ENCODE peak calls at places on chromosomes 16 and 17, in nine cellular contexts. One of them, this sample, is unnamed.

GRCh38 chr17:32988481-32989101 is 3.1 kb upstream of the SPACA3 start:
- DNase-seq in astrocyte of the cerebellum: no peak
- DNase-seq in thyroid gland: no peak
- DNase-seq in neural progenitor cell: no peak
- DNase-seq in CD8-positive, alpha-beta T cell: no peak
- DNase-seq in tibial artery: no peak
- DNase-seq in heart right ventricle: no peak
- DNase-seq in upper lobe of left lung: no peak
- DNase-seq in A549: no peak
- DNase-seq in this sample: no peak

GRCh38 chr17:49783051-49783715 is 5.3 kb upstream of the KAT7 start:
- DNase-seq in thyroid gland: no peak
- DNase-seq in CD8-positive, alpha-beta T cell: no peak
- DNase-seq in astrocyte of the cerebellum: no peak
- DNase-seq in tibial artery: peak
- DNase-seq in neural progenitor cell: no peak
- DNase-seq in upper lobe of left lung: no peak
- DNase-seq in A549: no peak
- DNase-seq in heart right ventricle: peak
- DNase-seq in this sample: peak

GRCh38 chr16:53518550-53519416 is 15.8 kb upstream of the AKTIP start:
- DNase-seq in heart right ventricle: no peak
- DNase-seq in neural progenitor cell: no peak
- DNase-seq in upper lobe of left lung: peak
- DNase-seq in thyroid gland: peak
- DNase-seq in tibial artery: no peak
- DNase-seq in astrocyte of the cerebellum: no peak
- DNase-seq in CD8-positive, alpha-beta T cell: peak
- DNase-seq in A549: no peak
- DNase-seq in this sample: peak

GRCh38 chr16:14321542-14321941 is 250.4 kb downstream of the MRTFB start:
- DNase-seq in tibial artery: no peak
- DNase-seq in neural progenitor cell: no peak
- DNase-seq in CD8-positive, alpha-beta T cell: no peak
- DNase-seq in astrocyte of the cerebellum: no peak
- DNase-seq in A549: peak
- DNase-seq in heart right ventricle: peak
- DNase-seq in thyroid gland: peak
- DNase-seq in upper lobe of left lung: no peak
- DNase-seq in this sample: no peak

GRCh38 chr16:4411684-4412083 is 4.7 kb downstream of the CORO7 start:
- DNase-seq in neural progenitor cell: no peak
- DNase-seq in thyroid gland: no peak
- DNase-seq in tibial artery: no peak
- DNase-seq in CD8-positive, alpha-beta T cell: no peak
- DNase-seq in astrocyte of the cerebellum: no peak
- DNase-seq in A549: no peak
- DNase-seq in upper lobe of left lung: no peak
- DNase-seq in heart right ventricle: peak
- DNase-seq in this sample: no peak

GRCh38 chr16:582614-583331 is 7.1 kb upstream of the RAB40C start:
- DNase-seq in astrocyte of the cerebellum: no peak
- DNase-seq in tibial artery: no peak
- DNase-seq in upper lobe of left lung: no peak
- DNase-seq in CD8-positive, alpha-beta T cell: no peak
- DNase-seq in A549: no peak
- DNase-seq in heart right ventricle: peak
- DNase-seq in neural progenitor cell: no peak
- DNase-seq in thyroid gland: no peak
- DNase-seq in this sample: no peak

GRCh38 chr17:50861334-50861676 is 4.8 kb downstream of the TOB1 start:
- DNase-seq in thyroid gland: no peak
- DNase-seq in heart right ventricle: no peak
- DNase-seq in CD8-positive, alpha-beta T cell: no peak
- DNase-seq in tibial artery: no peak
- DNase-seq in neural progenitor cell: no peak
- DNase-seq in astrocyte of the cerebellum: no peak
- DNase-seq in A549: no peak
- DNase-seq in upper lobe of left lung: no peak
- DNase-seq in this sample: no peak

GRCh38 chr16:20867585-20867984 is 32.6 kb downstream of the DCUN1D3 start:
- DNase-seq in CD8-positive, alpha-beta T cell: no peak
- DNase-seq in heart right ventricle: no peak
- DNase-seq in neural progenitor cell: no peak
- DNase-seq in astrocyte of the cerebellum: no peak
- DNase-seq in tibial artery: no peak
- DNase-seq in A549: no peak
- DNase-seq in upper lobe of left lung: no peak
- DNase-seq in thyroid gland: no peak
- DNase-seq in this sample: peak

GRCh38 chr17:70138309-70138865 is 30.9 kb upstream of the KCNJ2 start:
- DNase-seq in tibial artery: no peak
- DNase-seq in heart right ventricle: no peak
- DNase-seq in CD8-positive, alpha-beta T cell: no peak
- DNase-seq in neural progenitor cell: no peak
- DNase-seq in upper lobe of left lung: no peak
- DNase-seq in thyroid gland: no peak
- DNase-seq in A549: no peak
- DNase-seq in astrocyte of the cerebellum: peak
- DNase-seq in this sample: peak

GRCh38 chr17:20263595-20263994 is 203.7 kb downstream of the LGALS9B start:
- DNase-seq in upper lobe of left lung: no peak
- DNase-seq in thyroid gland: no peak
- DNase-seq in heart right ventricle: no peak
- DNase-seq in astrocyte of the cerebellum: no peak
- DNase-seq in CD8-positive, alpha-beta T cell: no peak
- DNase-seq in A549: no peak
- DNase-seq in neural progenitor cell: no peak
- DNase-seq in tibial artery: no peak
- DNase-seq in this sample: peak

GRCh38 chr16:66357523-66357928 is 9.0 kb upstream of the CDH5 start:
- DNase-seq in neural progenitor cell: peak
- DNase-seq in thyroid gland: peak
- DNase-seq in astrocyte of the cerebellum: peak
- DNase-seq in tibial artery: peak
- DNase-seq in upper lobe of left lung: no peak
- DNase-seq in heart right ventricle: no peak
- DNase-seq in A549: peak
- DNase-seq in CD8-positive, alpha-beta T cell: no peak
- DNase-seq in this sample: peak

GRCh38 chr16:89505204-89506112 is 2.7 kb upstream of the SPG7 start:
- DNase-seq in heart right ventricle: peak
- DNase-seq in CD8-positive, alpha-beta T cell: peak
- DNase-seq in tibial artery: peak
- DNase-seq in neural progenitor cell: no peak
- DNase-seq in A549: peak
- DNase-seq in upper lobe of left lung: peak
- DNase-seq in thyroid gland: peak
- DNase-seq in astrocyte of the cerebellum: no peak
- DNase-seq in this sample: peak

GRCh38 chr16:27273330-27273669 is 4.7 kb upstream of the NSMCE1 start:
- DNase-seq in astrocyte of the cerebellum: no peak
- DNase-seq in thyroid gland: no peak
- DNase-seq in CD8-positive, alpha-beta T cell: no peak
- DNase-seq in heart right ventricle: no peak
- DNase-seq in tibial artery: no peak
- DNase-seq in A549: no peak
- DNase-seq in neural progenitor cell: no peak
- DNase-seq in upper lobe of left lung: no peak
- DNase-seq in this sample: no peak

GRCh38 chr17:16987830-16988601 is 16.1 kb upstream of the TNFRSF13B start:
- DNase-seq in heart right ventricle: peak
- DNase-seq in neural progenitor cell: peak
- DNase-seq in thyroid gland: peak
- DNase-seq in astrocyte of the cerebellum: peak
- DNase-seq in tibial artery: peak
- DNase-seq in CD8-positive, alpha-beta T cell: peak
- DNase-seq in A549: peak
- DNase-seq in upper lobe of left lung: peak
- DNase-seq in this sample: peak

GRCh38 chr17:494601-495195 is 142.1 kb upstream of the RPH3AL start:
- DNase-seq in astrocyte of the cerebellum: no peak
- DNase-seq in neural progenitor cell: no peak
- DNase-seq in A549: no peak
- DNase-seq in tibial artery: no peak
- DNase-seq in heart right ventricle: no peak
- DNase-seq in upper lobe of left lung: no peak
- DNase-seq in CD8-positive, alpha-beta T cell: no peak
- DNase-seq in thyroid gland: no peak
- DNase-seq in this sample: no peak

GRCh38 chr17:74211929-74212261 is 1.5 kb upstream of the TTYH2 start:
- DNase-seq in thyroid gland: no peak
- DNase-seq in astrocyte of the cerebellum: no peak
- DNase-seq in tibial artery: no peak
- DNase-seq in A549: no peak
- DNase-seq in neural progenitor cell: no peak
- DNase-seq in heart right ventricle: no peak
- DNase-seq in CD8-positive, alpha-beta T cell: no peak
- DNase-seq in upper lobe of left lung: no peak
- DNase-seq in this sample: no peak

GRCh38 chr17:3544365-3544764 is 13.2 kb downstream of the TRPV3 start:
- DNase-seq in astrocyte of the cerebellum: no peak
- DNase-seq in heart right ventricle: no peak
- DNase-seq in A549: no peak
- DNase-seq in tibial artery: no peak
- DNase-seq in neural progenitor cell: no peak
- DNase-seq in CD8-positive, alpha-beta T cell: no peak
- DNase-seq in thyroid gland: no peak
- DNase-seq in upper lobe of left lung: no peak
- DNase-seq in this sample: no peak

GRCh38 chr16:22297871-22298733 is 893 bp downstream of the POLR3E start:
- DNase-seq in astrocyte of the cerebellum: peak
- DNase-seq in upper lobe of left lung: peak
- DNase-seq in thyroid gland: peak
- DNase-seq in A549: peak
- DNase-seq in heart right ventricle: peak
- DNase-seq in neural progenitor cell: peak
- DNase-seq in CD8-positive, alpha-beta T cell: peak
- DNase-seq in tibial artery: peak
- DNase-seq in this sample: peak

GRCh38 chr16:16137110-16137509 is 86.2 kb downstream of the ABCC6 start:
- DNase-seq in tibial artery: no peak
- DNase-seq in heart right ventricle: no peak
- DNase-seq in astrocyte of the cerebellum: no peak
- DNase-seq in CD8-positive, alpha-beta T cell: no peak
- DNase-seq in upper lobe of left lung: no peak
- DNase-seq in A549: no peak
- DNase-seq in thyroid gland: no peak
- DNase-seq in neural progenitor cell: no peak
- DNase-seq in this sample: peak

DNA sequence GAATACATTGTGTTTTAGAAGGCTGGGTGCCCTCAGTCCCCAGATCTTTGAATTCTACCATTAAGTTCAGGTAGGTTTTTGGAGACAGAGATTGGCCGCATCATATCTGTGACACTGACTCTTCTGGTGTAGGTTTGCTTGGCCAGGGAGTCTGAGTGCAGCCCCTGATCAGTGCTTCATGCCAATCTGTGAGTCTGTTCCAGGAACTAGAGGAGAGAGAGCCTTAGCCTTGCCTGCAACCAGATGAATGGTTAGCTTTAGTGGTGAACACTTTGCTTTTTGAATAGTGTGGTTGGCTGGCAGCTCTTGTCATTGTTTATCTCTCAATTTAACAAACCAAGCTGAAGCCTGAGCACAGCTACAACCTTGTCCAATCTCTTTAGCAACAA is 87.8 kb downstream of the PLXDC1 start:
- DNase-seq in thyroid gland: no peak
- DNase-seq in neural progenitor cell: no peak
- DNase-seq in CD8-positive, alpha-beta T cell: no peak
- DNase-seq in upper lobe of left lung: no peak
- DNase-seq in heart right ventricle: no peak
- DNase-seq in tibial artery: no peak
- DNase-seq in A549: no peak
- DNase-seq in astrocyte of the cerebellum: no peak
- DNase-seq in this sample: no peak
- H3K4me3 ChIP-seq in thyroid gland: no peak
- H3K4me3 ChIP-seq in neural progenitor cell: no peak
- H3K4me3 ChIP-seq in CD8-positive, alpha-beta T cell: no peak
- H3K4me3 ChIP-seq in upper lobe of left lung: no peak
- H3K4me3 ChIP-seq in heart right ventricle: no peak
- H3K4me3 ChIP-seq in tibial artery: no peak
- H3K4me3 ChIP-seq in A549: no peak
- H3K4me3 ChIP-seq in astrocyte of the cerebellum: no peak
- H3K4me3 ChIP-seq in this sample: no peak

GRCh38 chr16:5604770-5605169 is 507.2 kb upstream of the EEF2KMT start:
- DNase-seq in A549: peak
- DNase-seq in neural progenitor cell: peak
- DNase-seq in CD8-positive, alpha-beta T cell: no peak
- DNase-seq in astrocyte of the cerebellum: peak
- DNase-seq in upper lobe of left lung: no peak
- DNase-seq in thyroid gland: peak
- DNase-seq in heart right ventricle: no peak
- DNase-seq in tibial artery: no peak
- DNase-seq in this sample: no peak
- TF ChIP-seq CTCF in A549: peak
- TF ChIP-seq CTCF in neural progenitor cell: peak
- TF ChIP-seq CTCF in CD8-positive, alpha-beta T cell: no peak
- TF ChIP-seq CTCF in astrocyte of the cerebellum: peak
- TF ChIP-seq CTCF in upper lobe of left lung: peak
- TF ChIP-seq CTCF in thyroid gland: peak
- TF ChIP-seq CTCF in heart right ventricle: no peak
- TF ChIP-seq CTCF in tibial artery: no peak
- TF ChIP-seq CTCF in this sample: no peak

GRCh38 chr16:88064011-88064888 is 113.0 kb downstream of the BANP start:
- DNase-seq in upper lobe of left lung: no peak
- DNase-seq in heart right ventricle: no peak
- DNase-seq in neural progenitor cell: no peak
- DNase-seq in tibial artery: no peak
- DNase-seq in A549: no peak
- DNase-seq in CD8-positive, alpha-beta T cell: no peak
- DNase-seq in astrocyte of the cerebellum: no peak
- DNase-seq in thyroid gland: no peak
- DNase-seq in this sample: peak
- H3K4me3 ChIP-seq in upper lobe of left lung: no peak
- H3K4me3 ChIP-seq in heart right ventricle: no peak
- H3K4me3 ChIP-seq in neural progenitor cell: no peak
- H3K4me3 ChIP-seq in tibial artery: no peak
- H3K4me3 ChIP-seq in A549: no peak
- H3K4me3 ChIP-seq in CD8-positive, alpha-beta T cell: no peak
- H3K4me3 ChIP-seq in astrocyte of the cerebellum: no peak
- H3K4me3 ChIP-seq in thyroid gland: no peak
- H3K4me3 ChIP-seq in this sample: no peak

DNA sequence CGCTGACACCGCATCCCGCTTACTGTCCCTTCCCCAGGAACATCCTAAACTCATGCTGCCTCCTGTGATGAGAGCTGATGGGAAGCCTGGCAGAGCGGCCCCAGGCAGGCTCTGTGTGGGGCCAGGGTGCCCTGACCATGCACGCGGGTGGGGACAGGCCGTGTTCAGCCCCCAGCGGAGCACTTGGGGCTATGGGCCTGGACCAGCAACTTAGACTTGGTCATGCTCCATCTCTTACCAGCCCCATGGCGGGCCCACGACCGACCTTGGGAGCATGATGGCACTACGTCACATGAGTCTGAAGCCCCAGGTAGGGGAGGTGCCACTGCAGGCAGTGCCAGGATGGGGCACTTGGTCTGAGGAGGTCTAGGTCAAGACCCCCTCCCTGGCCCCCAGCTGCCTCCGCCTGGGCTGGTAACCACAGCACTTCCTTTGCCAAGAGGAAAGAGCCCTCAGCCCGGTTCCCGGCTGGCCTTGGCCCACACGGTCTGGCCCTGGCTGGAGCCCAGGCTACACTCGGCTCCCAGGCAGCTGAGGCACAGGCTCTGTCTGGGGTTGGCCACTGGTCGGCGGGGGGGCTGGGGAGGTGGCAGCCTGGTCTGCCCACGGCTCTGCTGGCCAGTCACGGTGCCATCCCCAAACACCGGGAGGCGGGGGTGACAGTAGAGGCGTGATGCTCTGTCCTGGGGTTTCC is 25.7 kb downstream of the BAHCC1 start:
- DNase-seq in CD8-positive, alpha-beta T cell: no peak
- DNase-seq in A549: no peak
- DNase-seq in thyroid gland: peak
- DNase-seq in upper lobe of left lung: peak
- DNase-seq in neural progenitor cell: no peak
- DNase-seq in tibial artery: peak
- DNase-seq in astrocyte of the cerebellum: no peak
- DNase-seq in heart right ventricle: peak
- DNase-seq in this sample: peak
- TF ChIP-seq CTCF in CD8-positive, alpha-beta T cell: no peak
- TF ChIP-seq CTCF in A549: no peak
- TF ChIP-seq CTCF in thyroid gland: no peak
- TF ChIP-seq CTCF in upper lobe of left lung: no peak
- TF ChIP-seq CTCF in neural progenitor cell: no peak
- TF ChIP-seq CTCF in tibial artery: no peak
- TF ChIP-seq CTCF in astrocyte of the cerebellum: no peak
- TF ChIP-seq CTCF in heart right ventricle: no peak
- TF ChIP-seq CTCF in this sample: no peak

This sample was measured in AG10803.